ENCODE peak calls at places on chromosomes 4 and X, in five cellular contexts. Y is WERI-Rb-1, P is lung, F is astrocyte, O is psoas muscle. J is an unnamed sample. For H3K27me3 and H3K36me3, the result is how much of the 10 kb centered on the place peaks cover.

GRCh38 chr4:127055349-127055748 is 577.4 kb upstream of the INTU start:
- DNase-seq in Y (no peak), P (no peak), F (peak), O (no peak), J (no peak)

GRCh38 chr4:19455850-19456602 is 795.7 kb upstream of the SLIT2 start:
- DNase-seq in Y (no peak), P (no peak), F (no peak), O (no peak), J (no peak)

GRCh38 chr4:4387531-4388311 is 819 bp downstream of the NSG1 start:
- DNase-seq in Y (no peak), P (no peak), F (no peak), O (peak), J (peak)

GRCh38 chr4:73099143-73099542 is 29.6 kb upstream of the COX18 start:
- DNase-seq in Y (no peak), P (no peak), F (no peak), O (no peak), J (peak)

GRCh38 chrX:63784902-63785692 is at the start of gene ARHGEF9:
- DNase-seq in Y (peak), P (no peak), F (no peak), O (peak), J (peak)

GRCh38 chrX:28591542-28591941 is 4.3 kb downstream of the IL1RAPL1 start:
- DNase-seq in Y (no peak), P (no peak), F (no peak), O (no peak), J (no peak)

GRCh38 chrX:19446397-19446796 is 68.9 kb downstream of the MAP3K15 start:
- DNase-seq in Y (no peak), P (no peak), F (no peak), O (no peak), J (no peak)

GRCh38 chr4:99808260-99808857 is 8.3 kb upstream of the DAPP1 start:
- DNase-seq in Y (peak), P (peak), F (peak), O (peak), J (peak)

GRCh38 chr4:24775209-24775608 is 20.2 kb upstream of the SOD3 start:
- DNase-seq in Y (no peak), P (no peak), F (no peak), O (no peak), J (no peak)

GRCh38 chr4:6535329-6535692 is 39.7 kb upstream of the MAN2B2 start:
- DNase-seq in Y (no peak), P (no peak), F (no peak), O (no peak), J (peak)

GRCh38 chrX:16664059-16664458 is 14.1 kb downstream of the S100G start:
- DNase-seq in Y (no peak), P (no peak), F (peak), O (no peak), J (no peak)

GRCh38 chr4:15402146-15402545 is 25.7 kb upstream of the C1QTNF7 start:
- DNase-seq in Y (no peak), P (no peak), F (peak), O (no peak), J (no peak)

GRCh38 chr4:105088110-105088879 is 58.4 kb upstream of the TET2 start:
- DNase-seq in Y (no peak), P (no peak), F (peak), O (no peak), J (no peak)

GRCh38 chr4:6290769-6291547 is 21.3 kb downstream of the WFS1 start:
- DNase-seq in Y (no peak), P (no peak), F (no peak), O (peak), J (peak)

GRCh38 chr4:137909910-137910309 is 332.2 kb downstream of the SLC7A11 start:
- DNase-seq in Y (no peak), P (no peak), F (no peak), O (no peak), J (no peak)

GRCh38 chr4:27176881-27177280 is 316.2 kb downstream of the STIM2 start:
- DNase-seq in Y (no peak), P (no peak), F (no peak), O (no peak), J (no peak)

GRCh38 chr4:125323547-125324100 is 8.9 kb downstream of the FAT4 start:
- DNase-seq in Y (no peak), P (no peak), F (peak), O (no peak), J (no peak)

GRCh38 chr4:47184071-47184470 is 152.7 kb downstream of the GABRB1 start:
- DNase-seq in Y (no peak), P (no peak), F (no peak), O (no peak), J (no peak)

GRCh38 chr4:122617597-122618593 is 3.0 kb downstream of the IL21 start:
- DNase-seq in Y (no peak), P (peak), F (peak), O (no peak), J (no peak)

GRCh38 chr4:134544303-134544761 is 342.7 kb upstream of the PABPC4L start:
- DNase-seq in Y (no peak), P (no peak), F (peak), O (no peak), J (no peak)

GRCh38 chr4:3291411-3291968 is 1.3 kb upstream of the RGS12 start:
- DNase-seq in Y (peak), P (peak), F (no peak), O (peak), J (peak)

GRCh38 chrX:1524874-1525582 is 12.0 kb downstream of the P2RY8 start:
- DNase-seq in Y (no peak), P (no peak), F (no peak), O (no peak), J (no peak)

GRCh38 chrX:20988118-20988517 is 386.1 kb upstream of the CNKSR2 start:
- DNase-seq in Y (no peak), P (no peak), F (peak), O (no peak), J (no peak)

GRCh38 chrX:55841962-55842752 is 124.6 kb downstream of the RRAGB start:
- DNase-seq in Y (no peak), P (no peak), F (no peak), O (no peak), J (no peak)

GRCh38 chr4:16591867-16592266 is 306.6 kb downstream of the LDB2 start:
- DNase-seq in Y (peak), P (no peak), F (no peak), O (no peak), J (no peak)

GRCh38 chr4:163195247-163195765 is 28.6 kb upstream of the NAF1 start:
- DNase-seq in Y (no peak), P (no peak), F (no peak), O (no peak), J (no peak)

GRCh38 chr4:157204634-157205244 is 15.8 kb upstream of the GRIA2 start:
- DNase-seq in Y (peak), P (no peak), F (no peak), O (no peak), J (peak)

GRCh38 chr4:104596189-104596588 is 101.5 kb upstream of the CXXC4 start:
- DNase-seq in Y (no peak), P (no peak), F (no peak), O (no peak), J (no peak)

GRCh38 chrX:63754860-63755579 is 30.0 kb downstream of the ARHGEF9 start:
- DNase-seq in Y (peak), P (peak), F (peak), O (peak), J (peak)

GRCh38 chr4:31089815-31090214 is 369.6 kb downstream of the PCDH7 start:
- DNase-seq in Y (no peak), P (peak), F (peak), O (no peak), J (no peak)

GRCh38 chrX:134624046-134624430 is 34.2 kb downstream of the PLAC1 start:
- DNase-seq in Y (no peak), P (no peak), F (peak), O (no peak), J (no peak)

GRCh38 chr4:176653406-176654220 is 139.1 kb downstream of the VEGFC start:
- DNase-seq in Y (no peak), P (no peak), F (peak), O (no peak), J (no peak)

GRCh38 chr4:73776363-73776762 is 36.0 kb downstream of the CXCL8 start:
- DNase-seq in Y (no peak), P (peak), F (peak), O (no peak), J (no peak)

GRCh38 chr4:153345011-153345981 is 808 bp downstream of the MND1 start:
- DNase-seq in Y (peak), P (peak), F (peak), O (peak), J (no peak)

GRCh38 chr4:139083533-139084424 is 68.2 kb downstream of the NOCT start:
- DNase-seq in Y (peak), P (peak), F (peak), O (peak), J (peak)

GRCh38 chr4:155434904-155435303 is 58.1 kb upstream of the MAP9 start:
- DNase-seq in Y (no peak), P (no peak), F (no peak), O (no peak), J (no peak)

GRCh38 chr4:190014771-190015537 is 12.1 kb downstream of the FRG2 start:
- DNase-seq in Y (peak), P (no peak), F (no peak), O (no peak), J (peak)
- H3K27me3 ChIP-seq in Y (half or more), P (under half), F (under half), O (half or more), J (half or more)

GRCh38 chr4:118712872-118713271 is 27.7 kb downstream of the METTL14 start:
- DNase-seq in Y (no peak), P (no peak), F (peak), O (no peak), J (no peak)
- H3K36me3 ChIP-seq in Y (under half), P (under half), F (under half), O (under half), J (under half)

GRCh38 chrX:38336538-38337240 is 9.4 kb upstream of the RPGR start:
- DNase-seq in Y (no peak), P (no peak), F (no peak), O (no peak), J (no peak)

GRCh38 chrX:38332505-38332904 is 5.2 kb upstream of the RPGR start:
- DNase-seq in Y (no peak), P (no peak), F (no peak), O (no peak), J (no peak)

GRCh38 chrX:38335382-38335781 is 8.1 kb upstream of the RPGR start:
- DNase-seq in Y (no peak), P (no peak), F (no peak), O (no peak), J (no peak)
- H3K4me3 ChIP-seq in Y (no peak), P (no peak), F (no peak), O (no peak), J (no peak)

DNA sequence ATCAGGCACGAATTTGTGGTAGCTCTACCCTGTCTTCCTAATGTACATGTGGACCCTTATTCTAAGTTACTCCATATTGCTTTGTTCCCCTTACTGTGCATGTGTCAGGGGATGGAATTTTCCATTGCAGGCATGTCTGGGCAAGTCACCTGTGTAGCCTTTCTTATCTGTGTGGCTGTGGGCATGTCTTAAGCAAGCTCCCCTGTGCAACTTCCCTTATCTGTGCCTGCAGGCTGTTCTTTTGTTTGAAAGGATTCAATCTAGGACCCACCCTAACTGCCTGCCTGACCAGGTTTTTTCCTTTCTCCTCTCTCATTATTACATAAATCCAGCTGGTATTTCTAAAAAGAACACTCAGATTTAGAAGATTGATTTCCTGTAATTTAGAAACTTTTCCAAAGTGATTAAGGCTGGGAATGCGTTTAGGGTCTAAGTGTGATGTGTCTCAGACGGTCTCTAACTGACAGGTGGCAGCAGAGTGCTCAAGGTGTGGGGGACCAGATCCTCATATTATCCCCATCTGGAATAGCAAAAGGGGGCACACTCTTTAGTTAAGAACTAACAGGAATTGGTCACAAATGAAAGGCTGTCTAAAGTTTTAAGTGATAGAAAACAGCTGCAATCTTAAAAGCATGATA is 198.9 kb upstream of the PPP1R2C start:
- DNase-seq in Y (peak), P (no peak), F (peak), O (no peak), J (no peak)
- H3K27me3 ChIP-seq in Y (under half), P (under half), F (under half), O (under half), J (under half)

GRCh38 chrX:10133980-10134676 is 22.6 kb upstream of the CLCN4 start:
- DNase-seq in Y (no peak), P (no peak), F (no peak), O (no peak), J (no peak)

GRCh38 chrX:10138726-10139125 is 18.0 kb upstream of the CLCN4 start:
- DNase-seq in Y (no peak), P (no peak), F (no peak), O (no peak), J (no peak)

GRCh38 chrX:10137516-10137915 is 19.3 kb upstream of the CLCN4 start:
- DNase-seq in Y (no peak), P (no peak), F (no peak), O (no peak), J (no peak)

GRCh38 chrX:10134921-10135320 is 21.9 kb upstream of the CLCN4 start:
- DNase-seq in Y (no peak), P (no peak), F (no peak), O (no peak), J (no peak)

DNA sequence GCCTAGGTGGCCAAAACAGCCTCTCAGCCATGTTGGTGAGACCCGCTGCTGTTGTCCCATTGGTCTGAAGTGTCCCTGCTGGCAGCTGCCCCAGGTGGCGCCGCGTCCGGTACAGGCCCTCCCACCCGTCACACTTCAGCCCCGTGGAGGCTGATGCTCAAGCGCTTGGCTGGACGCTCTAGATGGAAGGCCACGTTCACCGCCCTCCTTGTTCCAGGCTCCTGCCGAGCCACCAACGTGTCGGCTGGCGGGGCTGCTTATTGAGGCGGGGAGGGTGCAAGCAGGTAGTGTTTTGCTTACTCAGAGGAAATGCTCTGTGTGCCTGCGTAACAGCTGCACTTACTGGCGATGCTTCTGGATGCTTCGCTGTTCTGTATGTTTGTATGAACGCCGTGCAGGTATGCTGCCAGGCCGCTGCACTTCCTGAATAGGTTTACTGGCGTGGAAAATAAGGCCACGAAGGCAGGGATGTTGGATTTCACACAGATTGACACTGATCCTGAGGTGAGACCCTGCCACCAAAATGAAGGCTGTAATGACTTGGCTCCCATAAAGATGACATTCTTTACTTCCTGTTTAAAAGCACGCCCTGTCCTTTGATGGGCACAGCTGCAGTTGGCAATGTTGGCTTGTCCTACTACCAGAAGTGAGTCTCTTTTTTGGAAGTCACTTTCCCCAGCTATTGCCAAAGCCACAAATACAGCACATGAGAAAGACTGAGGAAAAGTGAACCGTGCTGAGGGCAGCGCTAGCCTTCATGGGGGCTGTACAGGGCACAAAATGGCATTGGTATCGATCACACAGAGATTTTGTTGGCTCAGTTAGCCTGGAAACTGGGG is 21.0 kb upstream of the CLCN4 start:
- DNase-seq in Y (no peak), P (no peak), F (no peak), O (no peak), J (no peak)
- H3K36me3 ChIP-seq in Y (under half), P (under half), F (under half), O (under half), J (under half)

J was measured in H7.